ENCODE peak calls at places on chromosomes 11 and 22, in six cellular contexts. K, A, Q, H, X and F are unnamed samples.

GRCh38 chr22:20025401-20026203 is 4.7 kb downstream of the TANGO2 start:
- DNase-seq in K (no peak), A (no peak), Q (no peak), H (no peak), X (peak; percentile 56), F (no peak)

GRCh38 chr22:50178871-50179869 is 6.5 kb upstream of the TRABD start:
- DNase-seq in K (peak; percentile 11), A (no peak), Q (no peak), H (no peak), X (peak; percentile 81), F (no peak)

GRCh38 chr11:103491777-103492176 is 382.6 kb downstream of the DYNC2H1 start:
- DNase-seq in K (no peak), A (no peak), Q (no peak), H (no peak), X (no peak), F (no peak)

GRCh38 chr11:74646215-74646614 is 53.8 kb downstream of the POLD3 start:
- DNase-seq in K (no peak), A (no peak), Q (no peak), H (no peak), X (no peak), F (no peak)

GRCh38 chr11:87092159-87092558 is 54.4 kb downstream of the TMEM135 start:
- DNase-seq in K (no peak), A (no peak), Q (no peak), H (no peak), X (no peak), F (no peak)

GRCh38 chr22:36613958-36614357 is 85.0 kb upstream of the EIF3D start:
- DNase-seq in K (no peak), A (no peak), Q (peak; percentile 20), H (no peak), X (no peak), F (no peak)

GRCh38 chr22:32618461-32619140 is 144.0 kb downstream of the FBXO7 start:
- DNase-seq in K (peak; percentile 37), A (peak; percentile 48), Q (peak; percentile 34), H (peak; percentile 31), X (peak; percentile 51), F (peak; percentile 26)

GRCh38 chr22:30460147-30460546 is 11.7 kb downstream of the SEC14L3 start:
- DNase-seq in K (peak; percentile 14), A (no peak), Q (peak; percentile 52), H (peak; percentile 57), X (no peak), F (no peak)

GRCh38 chr11:126366064-126366822 is 10.8 kb downstream of the ST3GAL4 start:
- DNase-seq in K (no peak), A (no peak), Q (no peak), H (no peak), X (peak; percentile 76), F (no peak)

GRCh38 chr22:49587987-49588386 is 239.7 kb downstream of the BRD1 start:
- DNase-seq in K (peak; percentile 2), A (no peak), Q (no peak), H (no peak), X (peak; percentile 42), F (no peak)

GRCh38 chr11:77351281-77351905 is 49.9 kb upstream of the GDPD4 start:
- DNase-seq in K (no peak), A (no peak), Q (no peak), H (no peak), X (no peak), F (no peak)

GRCh38 chr11:63765688-63766241 is 2.8 kb downstream of the ZFTA start:
- DNase-seq in K (peak; percentile 16), A (no peak), Q (peak; percentile 15), H (no peak), X (no peak), F (no peak)

GRCh38 chr11:27212248-27212780 is 150.7 kb downstream of the CCDC34 start:
- DNase-seq in K (no peak), A (no peak), Q (no peak), H (no peak), X (no peak), F (no peak)

GRCh38 chr11:101867951-101868350 is 46.9 kb upstream of the CEP126 start:
- DNase-seq in K (no peak), A (no peak), Q (no peak), H (no peak), X (no peak), F (no peak)

GRCh38 chr11:74318241-74318932 is 6.9 kb upstream of the P4HA3 start:
- DNase-seq in K (no peak), A (no peak), Q (no peak), H (no peak), X (no peak), F (no peak)

GRCh38 chr11:57763568-57763967 is 2.0 kb downstream of the CTNND1 start:
- DNase-seq in K (no peak), A (no peak), Q (no peak), H (peak; percentile 15), X (no peak), F (no peak)

GRCh38 chr11:61516675-61517516 is 8.3 kb downstream of the LRRC10B start:
- DNase-seq in K (no peak), A (no peak), Q (no peak), H (no peak), X (peak; percentile 83), F (peak; percentile 44)

GRCh38 chr11:96156379-96156722 is 186.6 kb downstream of the MAML2 start:
- DNase-seq in K (no peak), A (no peak), Q (no peak), H (no peak), X (no peak), F (no peak)

GRCh38 chr11:119741369-119742262 is 12.6 kb upstream of the NECTIN1 start:
- DNase-seq in K (peak; percentile 75), A (no peak), Q (peak; percentile 39), H (no peak), X (peak; percentile 91), F (no peak)

GRCh38 chr11:69358398-69359080 is 64.6 kb downstream of the MYEOV start:
- DNase-seq in K (peak; percentile 5), A (peak; percentile 7), Q (no peak), H (no peak), X (no peak), F (no peak)

GRCh38 chr11:126007263-126007662 is 55.4 kb downstream of the CDON start:
- DNase-seq in K (no peak), A (no peak), Q (no peak), H (peak; percentile 18), X (no peak), F (peak; percentile 26)

GRCh38 chr11:7056828-7057513 is 31.8 kb upstream of the RBMXL2 start:
- DNase-seq in K (no peak), A (no peak), Q (no peak), H (no peak), X (no peak), F (no peak)

GRCh38 chr11:24635588-24636290 is 138.9 kb downstream of the LUZP2 start:
- DNase-seq in K (no peak), A (no peak), Q (no peak), H (peak; percentile 3), X (no peak), F (no peak)

GRCh38 chr11:20363500-20364411 is at the start of gene HTATIP2:
- DNase-seq in K (peak; percentile 82), A (peak; percentile 70), Q (peak; percentile 63), H (peak; percentile 54), X (peak; percentile 96), F (peak; percentile 63)

GRCh38 chr11:126072141-126072741 is 9.6 kb upstream of the CDON start:
- DNase-seq in K (no peak), A (no peak), Q (no peak), H (peak; percentile 24), X (no peak), F (no peak)

GRCh38 chr11:131945695-131946094 is 575.3 kb downstream of the NTM start:
- DNase-seq in K (no peak), A (no peak), Q (no peak), H (no peak), X (no peak), F (no peak)
- TF ChIP-seq POLR2A in K (no peak), A (no peak), Q (no peak), H (no peak), X (no peak), F (no peak)

DNA sequence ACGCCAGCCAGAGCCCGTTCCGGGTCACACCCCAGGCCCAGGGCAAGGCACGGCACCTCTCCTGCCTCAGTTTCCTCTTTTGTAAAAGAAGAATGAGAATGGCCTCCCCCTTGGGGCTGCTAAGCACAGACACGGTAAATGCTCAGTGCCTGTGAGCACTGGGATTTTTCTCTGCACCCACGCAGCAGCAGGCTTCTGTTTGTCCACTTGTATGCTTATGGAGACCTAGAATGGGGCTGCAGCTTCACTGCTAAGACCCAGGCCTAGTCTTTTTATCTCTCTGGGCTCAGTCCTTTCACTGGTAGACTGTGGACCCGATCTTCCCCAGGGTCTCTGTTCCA is 1327.9 kb downstream of the TBC1D22A start:
- DNase-seq in K (no peak), A (no peak), Q (no peak), H (no peak), X (no peak), F (no peak)
- H3K4me3 ChIP-seq in K (no peak overlapping the region), A (no peak overlapping the region), Q (no peak overlapping the region), H (no peak overlapping the region), X (peak overlapping the region; percentile 35), F (no peak overlapping the region)

DNA sequence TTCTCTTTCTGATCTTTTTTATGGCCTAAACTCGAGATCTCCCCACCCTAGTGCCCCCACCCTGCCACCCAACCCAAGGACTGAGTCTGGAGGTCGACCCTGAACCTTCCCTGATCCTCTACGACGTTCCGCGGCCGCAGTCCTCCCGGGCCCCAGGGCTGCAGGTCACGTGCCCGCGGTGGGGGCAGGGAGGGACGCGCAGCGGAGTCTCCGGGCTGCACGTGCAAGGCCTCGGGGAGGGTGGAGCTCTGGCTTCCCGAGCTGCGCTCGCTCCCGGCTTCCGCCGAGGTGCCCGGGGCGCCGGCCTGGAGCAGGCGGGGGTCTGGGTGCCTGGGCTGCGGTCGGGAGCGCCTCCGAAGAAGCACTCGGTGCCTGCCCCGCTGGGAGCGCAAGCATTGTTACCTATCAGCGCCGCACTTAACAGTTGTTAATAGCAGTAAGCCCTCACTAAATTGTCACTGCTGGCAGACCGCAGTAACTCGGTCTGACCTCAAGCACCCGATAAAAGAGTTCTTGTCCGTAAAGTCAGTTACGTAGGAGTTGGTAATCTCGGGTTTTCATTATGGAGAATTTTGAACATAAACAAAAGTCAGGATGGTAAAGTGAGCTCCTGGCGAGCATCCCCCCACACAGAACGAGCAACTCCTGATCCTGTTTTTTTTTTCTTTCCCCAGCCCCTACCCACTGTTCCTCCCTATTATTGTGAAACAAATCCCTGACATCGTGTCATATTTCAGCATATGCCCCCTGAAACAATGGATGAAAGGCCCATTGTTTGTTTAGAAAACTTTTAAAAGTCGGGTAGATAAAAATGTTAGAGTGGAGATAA is 69.7 kb upstream of the EP300 start:
- DNase-seq in K (peak; percentile 96), A (peak; percentile 91), Q (peak; percentile 94), H (peak; percentile 92), X (peak; percentile 98), F (peak; percentile 89)
- TF ChIP-seq POLR2A in K (peak; percentile 80), A (no peak), Q (peak; percentile 70), H (peak; percentile 52), X (peak; percentile 33), F (peak; percentile 87)

DNA sequence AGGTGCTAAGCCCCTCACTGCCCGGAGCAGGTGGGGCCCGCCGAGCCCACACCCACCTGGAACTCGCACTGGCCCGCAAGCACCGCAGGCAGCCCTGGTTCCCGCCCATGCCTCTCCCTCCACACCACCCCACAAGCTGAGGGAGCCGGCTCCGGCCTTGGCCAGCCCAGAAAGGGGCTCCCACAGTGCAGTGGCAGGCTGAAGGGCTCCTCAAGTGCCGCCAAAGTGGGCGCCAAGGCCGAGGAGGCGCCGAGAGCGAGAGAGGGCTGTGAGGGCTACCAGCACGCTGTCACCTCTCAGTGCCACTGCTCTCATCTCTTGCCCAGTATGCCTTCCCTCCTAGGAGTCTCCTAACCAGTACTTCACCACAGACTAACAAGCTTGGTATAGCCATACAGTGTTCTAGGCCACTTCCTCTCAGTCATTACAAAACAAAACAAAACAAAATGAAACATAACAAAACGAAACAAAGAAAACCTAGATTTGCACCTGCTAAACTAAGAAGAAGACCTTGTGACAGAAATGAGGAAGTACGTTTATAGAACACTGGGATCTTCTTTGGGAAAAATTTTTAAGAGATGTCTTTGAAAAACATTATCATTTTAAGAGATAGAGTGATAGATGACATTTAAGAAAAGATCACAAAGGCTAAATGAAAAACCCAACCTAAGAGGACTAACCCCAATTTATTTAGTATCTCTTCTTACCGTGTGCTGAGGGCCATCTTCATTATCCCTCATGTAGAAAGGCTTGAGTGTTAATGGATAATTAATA is 47.7 kb upstream of the GAB2 start:
- DNase-seq in K (peak; percentile 35), A (no peak), Q (no peak), H (no peak), X (peak; percentile 86), F (no peak)
- H3K4me3 ChIP-seq in K (no peak overlapping the region), A (no peak overlapping the region), Q (no peak overlapping the region), H (no peak overlapping the region), X (no peak overlapping the region), F (no peak overlapping the region)